ENCODE peak calls at places on chromosomes 6 and 20, in eight cellular contexts. M is GM23338; E is psoas muscle; R is progenitor cell of endocrine pancreas; Z is RWPE1; Y is heart right ventricle; Q is PC-3; W is CD8-positive, alpha-beta T cell. F is an unnamed sample.

GRCh38 chr20:32249030-32249738 is 28.3 kb upstream of the KIF3B start:
- DNase-seq in M (no peak), E (no peak), R (no peak), Z (no peak), Y (no peak), Q (no peak), W (peak; percentile 71), F (no peak)

GRCh38 chr20:9172908-9173307 is 104.0 kb downstream of the PLCB4 start:
- DNase-seq in M (no peak), E (no peak), R (no peak), Z (no peak), Y (no peak), Q (peak; percentile 16), W (no peak), F (no peak)

GRCh38 chr6:159582736-159583135 is 110.3 kb downstream of the SOD2 start:
- DNase-seq in M (no peak), E (no peak), R (no peak), Z (no peak), Y (no peak), Q (no peak), W (no peak), F (no peak)

GRCh38 chr6:109964949-109965348 is 13.2 kb upstream of the GPR6 start:
- DNase-seq in M (no peak), E (no peak), R (no peak), Z (peak; percentile 33), Y (no peak), Q (peak; percentile 64), W (no peak), F (no peak)

GRCh38 chr6:132612449-132613116 is 11.5 kb downstream of the TAAR2 start:
- DNase-seq in M (no peak), E (no peak), R (no peak), Z (no peak), Y (no peak), Q (no peak), W (no peak), F (no peak)

GRCh38 chr6:3751730-3752537 is 421 bp upstream of the PXDC1 start:
- DNase-seq in M (peak; percentile 88), E (peak; percentile 92), R (peak; percentile 82), Z (peak; percentile 82), Y (peak; percentile 90), Q (peak; percentile 88), W (peak; percentile 61), F (peak; percentile 72)

GRCh38 chr20:57676517-57677322 is 33.1 kb downstream of the PMEPA1 start:
- DNase-seq in M (no peak), E (no peak), R (no peak), Z (no peak), Y (no peak), Q (no peak), W (no peak), F (no peak)

GRCh38 chr6:33904050-33904827 is 100.4 kb upstream of the MLN start:
- DNase-seq in M (no peak), E (no peak), R (no peak), Z (no peak), Y (no peak), Q (no peak), W (peak; percentile 81), F (no peak)

GRCh38 chr20:5402903-5403531 is 86.3 kb upstream of the PROKR2 start:
- DNase-seq in M (peak; percentile 79), E (no peak), R (peak; percentile 26), Z (peak; percentile 34), Y (no peak), Q (peak; percentile 64), W (no peak), F (no peak)

GRCh38 chr6:91081452-91082067 is 494.7 kb upstream of the MAP3K7 start:
- DNase-seq in M (peak; percentile 84), E (no peak), R (no peak), Z (peak; percentile 40), Y (no peak), Q (peak; percentile 59), W (no peak), F (no peak)

GRCh38 chr6:127514396-127515227 is 4.5 kb downstream of the MTCL3 start:
- DNase-seq in M (peak; percentile 86), E (peak; percentile 37), R (peak; percentile 19), Z (no peak), Y (peak; percentile 42), Q (no peak), W (peak; percentile 49), F (no peak)

GRCh38 chr6:145070791-145071190 is 664.5 kb downstream of the EPM2A start:
- DNase-seq in M (no peak), E (no peak), R (no peak), Z (peak; percentile 20), Y (no peak), Q (peak; percentile 60), W (no peak), F (no peak)

GRCh38 chr6:159724778-159725177 is 2.5 kb upstream of the WTAP start:
- DNase-seq in M (no peak), E (no peak), R (no peak), Z (no peak), Y (no peak), Q (no peak), W (no peak), F (no peak)

GRCh38 chr20:21622097-21622496 is 83.4 kb upstream of the PAX1 start:
- DNase-seq in M (no peak), E (no peak), R (no peak), Z (no peak), Y (no peak), Q (peak; percentile 55), W (no peak), F (no peak)

GRCh38 chr20:44326391-44327159 is 10.3 kb upstream of the R3HDML start:
- DNase-seq in M (peak; percentile 80), E (no peak), R (no peak), Z (no peak), Y (no peak), Q (no peak), W (no peak), F (no peak)

GRCh38 chr20:36101201-36101600 is 53.3 kb upstream of the EPB41L1 start:
- DNase-seq in M (no peak), E (no peak), R (no peak), Z (no peak), Y (no peak), Q (no peak), W (no peak), F (no peak)

GRCh38 chr6:55528624-55529023 is 50.4 kb downstream of the HMGCLL1 start:
- DNase-seq in M (peak; percentile 75), E (no peak), R (no peak), Z (peak; percentile 1), Y (no peak), Q (peak; percentile 71), W (no peak), F (no peak)

GRCh38 chr6:137389150-137389664 is 105.0 kb downstream of the OLIG3 start:
- DNase-seq in M (no peak), E (no peak), R (no peak), Z (peak; percentile 17), Y (no peak), Q (peak; percentile 9), W (peak; percentile 81), F (no peak)

GRCh38 chr6:30062471-30063178 is 1.6 kb downstream of the POLR1H start:
- DNase-seq in M (no peak), E (no peak), R (no peak), Z (no peak), Y (no peak), Q (peak; percentile 14), W (no peak), F (no peak)

GRCh38 chr20:33945391-33946079 is 48.2 kb upstream of the RALY start:
- DNase-seq in M (no peak), E (no peak), R (no peak), Z (peak; percentile 60), Y (no peak), Q (peak; percentile 58), W (no peak), F (no peak)

GRCh38 chr20:39289831-39290230 is 327.7 kb downstream of the DHX35 start:
- DNase-seq in M (peak; percentile 42), E (no peak), R (no peak), Z (no peak), Y (no peak), Q (no peak), W (no peak), F (no peak)

GRCh38 chr6:70684794-70685493 is 17.3 kb downstream of the SMAP1 start:
- DNase-seq in M (no peak), E (no peak), R (no peak), Z (no peak), Y (no peak), Q (peak; percentile 25), W (no peak), F (no peak)

GRCh38 chr6:45112711-45113110 is 215.4 kb upstream of the RUNX2 start:
- DNase-seq in M (no peak), E (no peak), R (no peak), Z (no peak), Y (no peak), Q (no peak), W (no peak), F (no peak)

GRCh38 chr20:11214281-11214680 is 540.5 kb upstream of the JAG1 start:
- DNase-seq in M (no peak), E (no peak), R (no peak), Z (no peak), Y (no peak), Q (no peak), W (no peak), F (no peak)

GRCh38 chr6:7058250-7058923 is 49.4 kb upstream of the RREB1 start:
- DNase-seq in M (no peak), E (peak; percentile 38), R (no peak), Z (peak; percentile 95), Y (no peak), Q (peak; percentile 98), W (no peak), F (no peak)

GRCh38 chr6:100460650-100461204 is 4.0 kb downstream of the SIM1 start:
- DNase-seq in M (peak; percentile 81), E (no peak), R (no peak), Z (no peak), Y (no peak), Q (no peak), W (no peak), F (no peak)
- TF ChIP-seq CTCF in M (peak; percentile 71), E (peak; percentile 62), R (peak; percentile 64), Z (no peak), Y (no peak), Q (peak; percentile 49), W (no peak), F (no peak)

GRCh38 chr6:16819752-16820151 is 58.5 kb upstream of the ATXN1 start:
- DNase-seq in M (peak; percentile 37), E (no peak), R (no peak), Z (no peak), Y (no peak), Q (peak; percentile 61), W (no peak), F (no peak)
- TF ChIP-seq CTCF in M (peak; percentile 66), E (no peak), R (peak; percentile 15), Z (peak; percentile 24), Y (peak; percentile 41), Q (peak; percentile 65), W (no peak), F (no peak)

GRCh38 chr20:58774214-58774613 is 76.5 kb downstream of the GNAS-AS1 start:
- DNase-seq in M (no peak), E (no peak), R (no peak), Z (no peak), Y (no peak), Q (no peak), W (no peak), F (no peak)
- TF ChIP-seq CTCF in M (no peak), E (no peak), R (no peak), Z (no peak), Y (no peak), Q (no peak), W (no peak), F (no peak)

DNA sequence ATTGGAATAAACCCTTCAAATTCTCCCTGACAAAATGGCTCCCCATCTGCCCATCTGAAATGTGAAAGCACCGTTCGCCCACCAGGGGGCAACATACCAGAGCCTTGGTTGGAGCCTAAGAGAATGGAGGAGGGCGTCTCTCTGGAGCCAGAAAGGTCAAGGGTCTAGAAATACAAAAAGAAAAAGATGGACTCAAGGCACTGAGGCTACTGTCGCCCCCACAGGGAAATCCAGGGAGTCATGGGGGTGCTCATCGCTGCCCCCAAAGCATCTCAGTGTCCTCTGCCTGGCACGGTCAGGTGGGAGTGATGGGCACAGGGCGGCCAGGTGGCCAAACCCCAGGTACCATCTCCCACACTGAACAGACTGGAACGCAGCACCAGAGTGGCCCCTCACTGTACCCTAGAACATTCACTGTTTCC is 136.3 kb downstream of the ZMYND8 start:
- DNase-seq in M (peak; percentile 85), E (peak; percentile 43), R (no peak), Z (peak; percentile 52), Y (no peak), Q (peak; percentile 55), W (peak; percentile 45), F (peak; percentile 27)
- TF ChIP-seq CTCF in M (peak; percentile 80), E (peak; percentile 46), R (peak; percentile 68), Z (peak; percentile 78), Y (peak; percentile 56), Q (peak; percentile 90), W (peak; percentile 66), F (no peak)